ENCODE peak calls at places on chromosomes 2 and 18, in eight cellular contexts. C is non-pigmented ciliary epithelial cell; J is SJSA1; V is HS-5; T is epithelial cell of esophagus; P is NCI-H510A treated with DMSO at 0.1 percent for 48 hours; M is activated CD4-positive, CD25-positive, alpha-beta regulatory T cell; D is neural progenitor cell. W is an unnamed sample.

GRCh38 chr2:240412211-240412830 is 23.1 kb upstream of the GPC1 start:
- DNase-seq in V (no peak), J (no peak), M (no peak), D (peak), T (no peak), P (no peak), C (no peak), W (no peak)

GRCh38 chr2:32945286-32945685 is 1.5 kb upstream of the LTBP1 start:
- DNase-seq in M (no peak), V (no peak), C (no peak), T (no peak), P (no peak), J (no peak), D (no peak), W (no peak)

GRCh38 chr18:62200121-62200914 is 13.3 kb downstream of the RELCH start:
- DNase-seq in D (no peak), J (no peak), P (no peak), T (peak), C (no peak), M (no peak), V (no peak), W (no peak)

GRCh38 chr18:60038731-60039130 is 138.9 kb downstream of the PMAIP1 start:
- DNase-seq in T (no peak), M (no peak), J (no peak), P (no peak), V (no peak), C (no peak), D (no peak), W (no peak)

GRCh38 chr2:50108245-50108644 is 923.7 kb downstream of the NRXN1 start:
- DNase-seq in T (no peak), M (no peak), J (no peak), P (no peak), V (no peak), D (no peak), C (no peak), W (no peak)

GRCh38 chr2:85430780-85431601 is 12.5 kb downstream of the SH2D6 start:
- DNase-seq in M (no peak), D (peak), C (no peak), J (no peak), P (peak), T (no peak), V (no peak), W (no peak)

GRCh38 chr2:135899567-135899966 is 23.3 kb upstream of the MCM6 start:
- DNase-seq in J (no peak), D (no peak), M (no peak), C (no peak), T (no peak), P (no peak), V (no peak), W (no peak)

GRCh38 chr2:96760986-96761832 is 507 bp downstream of the CNNM4 start:
- DNase-seq in M (peak), V (no peak), P (peak), J (peak), T (peak), D (peak), C (no peak), W (no peak)

GRCh38 chr2:130834091-130834922 is 2.4 kb upstream of the ARHGEF4 start:
- DNase-seq in P (peak), V (no peak), C (peak), J (peak), T (peak), M (no peak), D (peak), W (peak)

GRCh38 chr2:43950383-43951008 is 45.3 kb downstream of the LRPPRC start:
- DNase-seq in C (no peak), P (peak), T (peak), D (peak), V (peak), J (no peak), M (peak), W (peak)